ENCODE peak calls at places on chromosomes 3 and 15, in seven cellular contexts. One of them, this sample, is unnamed.

GRCh38 chr3:127714151-127714571 is 41.4 kb downstream of the ABTB1 start:
- DNase-seq in LHCN-M2: no peak
- DNase-seq in AG09319: no peak
- DNase-seq in stimulated activated CD4-positive, alpha-beta T cell treated with anti-CD3 and anti-CD28 coated beads, TNF-alpha, amount 100 ng/mL, for 24 hours: no peak
- DNase-seq in type B pancreatic cell: no peak
- DNase-seq in esophagus squamous epithelium: no peak
- DNase-seq in fibroblast of villous mesenchyme: no peak
- DNase-seq in this sample: no peak

GRCh38 chr3:191314109-191314728 is 15.0 kb upstream of the CCDC50 start:
- DNase-seq in LHCN-M2: no peak
- DNase-seq in AG09319: no peak
- DNase-seq in stimulated activated CD4-positive, alpha-beta T cell treated with anti-CD3 and anti-CD28 coated beads, TNF-alpha, amount 100 ng/mL, for 24 hours: no peak
- DNase-seq in type B pancreatic cell: no peak
- DNase-seq in esophagus squamous epithelium: no peak
- DNase-seq in fibroblast of villous mesenchyme: no peak
- DNase-seq in this sample: no peak

GRCh38 chr15:63869371-63870042 is 35.8 kb upstream of the HERC1 start:
- DNase-seq in LHCN-M2: no peak
- DNase-seq in AG09319: no peak
- DNase-seq in stimulated activated CD4-positive, alpha-beta T cell treated with anti-CD3 and anti-CD28 coated beads, TNF-alpha, amount 100 ng/mL, for 24 hours: no peak
- DNase-seq in type B pancreatic cell: no peak
- DNase-seq in esophagus squamous epithelium: no peak
- DNase-seq in fibroblast of villous mesenchyme: no peak
- DNase-seq in this sample: no peak

GRCh38 chr3:186993940-186994670 is 63.8 kb downstream of the ST6GAL1 start:
- DNase-seq in LHCN-M2: no peak
- DNase-seq in AG09319: no peak
- DNase-seq in stimulated activated CD4-positive, alpha-beta T cell treated with anti-CD3 and anti-CD28 coated beads, TNF-alpha, amount 100 ng/mL, for 24 hours: no peak
- DNase-seq in type B pancreatic cell: no peak
- DNase-seq in esophagus squamous epithelium: no peak
- DNase-seq in fibroblast of villous mesenchyme: no peak
- DNase-seq in this sample: no peak

GRCh38 chr15:72916939-72917338 is 133.4 kb upstream of the ADPGK start:
- DNase-seq in LHCN-M2: no peak
- DNase-seq in AG09319: no peak
- DNase-seq in stimulated activated CD4-positive, alpha-beta T cell treated with anti-CD3 and anti-CD28 coated beads, TNF-alpha, amount 100 ng/mL, for 24 hours: no peak
- DNase-seq in type B pancreatic cell: no peak
- DNase-seq in esophagus squamous epithelium: no peak
- DNase-seq in fibroblast of villous mesenchyme: no peak
- DNase-seq in this sample: no peak

GRCh38 chr3:74343391-74343790 is 271.1 kb downstream of the CNTN3 start:
- DNase-seq in LHCN-M2: no peak
- DNase-seq in AG09319: no peak
- DNase-seq in stimulated activated CD4-positive, alpha-beta T cell treated with anti-CD3 and anti-CD28 coated beads, TNF-alpha, amount 100 ng/mL, for 24 hours: no peak
- DNase-seq in type B pancreatic cell: no peak
- DNase-seq in esophagus squamous epithelium: no peak
- DNase-seq in fibroblast of villous mesenchyme: no peak
- DNase-seq in this sample: no peak

GRCh38 chr15:80183886-80184285 is 31.1 kb downstream of the FAH start:
- DNase-seq in LHCN-M2: peak
- DNase-seq in AG09319: no peak
- DNase-seq in stimulated activated CD4-positive, alpha-beta T cell treated with anti-CD3 and anti-CD28 coated beads, TNF-alpha, amount 100 ng/mL, for 24 hours: no peak
- DNase-seq in type B pancreatic cell: no peak
- DNase-seq in esophagus squamous epithelium: no peak
- DNase-seq in fibroblast of villous mesenchyme: peak
- DNase-seq in this sample: no peak

GRCh38 chr15:92930776-92931175 is 30.7 kb downstream of the CHD2 start:
- DNase-seq in LHCN-M2: peak
- DNase-seq in AG09319: peak
- DNase-seq in stimulated activated CD4-positive, alpha-beta T cell treated with anti-CD3 and anti-CD28 coated beads, TNF-alpha, amount 100 ng/mL, for 24 hours: no peak
- DNase-seq in type B pancreatic cell: no peak
- DNase-seq in esophagus squamous epithelium: no peak
- DNase-seq in fibroblast of villous mesenchyme: peak
- DNase-seq in this sample: no peak

GRCh38 chr3:45381168-45381852 is 7.1 kb upstream of the LARS2 start:
- DNase-seq in LHCN-M2: peak
- DNase-seq in AG09319: no peak
- DNase-seq in stimulated activated CD4-positive, alpha-beta T cell treated with anti-CD3 and anti-CD28 coated beads, TNF-alpha, amount 100 ng/mL, for 24 hours: no peak
- DNase-seq in type B pancreatic cell: no peak
- DNase-seq in esophagus squamous epithelium: no peak
- DNase-seq in fibroblast of villous mesenchyme: no peak
- DNase-seq in this sample: no peak

GRCh38 chr3:187743195-187744141 is 1.8 kb downstream of the BCL6 start:
- DNase-seq in LHCN-M2: peak
- DNase-seq in AG09319: no peak
- DNase-seq in stimulated activated CD4-positive, alpha-beta T cell treated with anti-CD3 and anti-CD28 coated beads, TNF-alpha, amount 100 ng/mL, for 24 hours: peak
- DNase-seq in type B pancreatic cell: no peak
- DNase-seq in esophagus squamous epithelium: peak
- DNase-seq in fibroblast of villous mesenchyme: peak
- DNase-seq in this sample: peak

GRCh38 chr3:99578339-99578970 is 59.9 kb upstream of the COL8A1 start:
- DNase-seq in LHCN-M2: no peak
- DNase-seq in AG09319: no peak
- DNase-seq in stimulated activated CD4-positive, alpha-beta T cell treated with anti-CD3 and anti-CD28 coated beads, TNF-alpha, amount 100 ng/mL, for 24 hours: no peak
- DNase-seq in type B pancreatic cell: no peak
- DNase-seq in esophagus squamous epithelium: no peak
- DNase-seq in fibroblast of villous mesenchyme: peak
- DNase-seq in this sample: no peak

GRCh38 chr3:130522399-130522798 is 5.4 kb downstream of the COL6A6 start:
- DNase-seq in LHCN-M2: no peak
- DNase-seq in AG09319: no peak
- DNase-seq in stimulated activated CD4-positive, alpha-beta T cell treated with anti-CD3 and anti-CD28 coated beads, TNF-alpha, amount 100 ng/mL, for 24 hours: no peak
- DNase-seq in type B pancreatic cell: no peak
- DNase-seq in esophagus squamous epithelium: no peak
- DNase-seq in fibroblast of villous mesenchyme: no peak
- DNase-seq in this sample: no peak

GRCh38 chr3:161100994-161101393 is 4.2 kb downstream of the B3GALNT1 start:
- DNase-seq in LHCN-M2: no peak
- DNase-seq in AG09319: no peak
- DNase-seq in stimulated activated CD4-positive, alpha-beta T cell treated with anti-CD3 and anti-CD28 coated beads, TNF-alpha, amount 100 ng/mL, for 24 hours: no peak
- DNase-seq in type B pancreatic cell: no peak
- DNase-seq in esophagus squamous epithelium: no peak
- DNase-seq in fibroblast of villous mesenchyme: no peak
- DNase-seq in this sample: no peak

GRCh38 chr3:134918448-134918847 is 123.4 kb downstream of the EPHB1 start:
- DNase-seq in LHCN-M2: no peak
- DNase-seq in AG09319: no peak
- DNase-seq in stimulated activated CD4-positive, alpha-beta T cell treated with anti-CD3 and anti-CD28 coated beads, TNF-alpha, amount 100 ng/mL, for 24 hours: no peak
- DNase-seq in type B pancreatic cell: no peak
- DNase-seq in esophagus squamous epithelium: no peak
- DNase-seq in fibroblast of villous mesenchyme: no peak
- DNase-seq in this sample: no peak

GRCh38 chr3:186107148-186108105 is 1.5 kb downstream of the ETV5 start:
- DNase-seq in LHCN-M2: peak
- DNase-seq in AG09319: no peak
- DNase-seq in stimulated activated CD4-positive, alpha-beta T cell treated with anti-CD3 and anti-CD28 coated beads, TNF-alpha, amount 100 ng/mL, for 24 hours: no peak
- DNase-seq in type B pancreatic cell: peak
- DNase-seq in esophagus squamous epithelium: peak
- DNase-seq in fibroblast of villous mesenchyme: peak
- DNase-seq in this sample: peak